ENCODE peak calls at places on chromosomes 16 and 17, in four cellular contexts. U is WTC11, N is K562, M is SK-N-SH. A is an unnamed sample.

GRCh38 chr16:30068333-30068732 is 2.8 kb downstream of the ALDOA start:
- DNase-seq in U (no peak), N (no peak), M (no peak), A (no peak)

GRCh38 chr17:59425085-59425901 is 93.8 kb downstream of the YPEL2 start:
- DNase-seq in U (no peak), N (no peak), M (peak), A (no peak)

GRCh38 chr16:8828541-8829165 is 31.0 kb downstream of the PMM2 start:
- DNase-seq in U (no peak), N (no peak), M (no peak), A (no peak)

GRCh38 chr17:51133365-51133764 is 12.7 kb upstream of the SPAG9 start:
- DNase-seq in U (no peak), N (no peak), M (no peak), A (no peak)

GRCh38 chr16:14063618-14064581 is 7.2 kb upstream of the MRTFB start:
- DNase-seq in U (no peak), N (no peak), M (no peak), A (no peak)

GRCh38 chr17:79975498-79976134 is 60.1 kb downstream of the TBC1D16 start:
- DNase-seq in U (no peak), N (no peak), M (no peak), A (no peak)

GRCh38 chr16:79599837-79600635 is 501 bp downstream of the MAF start:
- DNase-seq in U (peak), N (no peak), M (peak), A (no peak)

GRCh38 chr17:72273301-72274056 is 152.7 kb downstream of the SOX9 start:
- DNase-seq in U (no peak), N (no peak), M (no peak), A (no peak)

GRCh38 chr17:4858880-4859260 is 25.7 kb downstream of the MINK1 start:
- DNase-seq in U (peak), N (no peak), M (peak), A (no peak)

GRCh38 chr17:76081295-76082210 is 2.6 kb downstream of the ZACN start:
- DNase-seq in U (no peak), N (no peak), M (peak), A (no peak)

GRCh38 chr16:4315185-4316102 is at the start of gene GLIS2:
- DNase-seq in U (peak), N (peak), M (peak), A (no peak)

GRCh38 chr17:77372444-77373297 is 231.9 kb downstream of the SEC14L1 start:
- DNase-seq in U (peak), N (peak), M (peak), A (no peak)

GRCh38 chr16:74064120-74064735 is 232.4 kb upstream of the PSMD7 start:
- DNase-seq in U (no peak), N (no peak), M (peak), A (no peak)

GRCh38 chr16:9441021-9441420 is 349.6 kb downstream of the HAPSTR1 start:
- DNase-seq in U (no peak), N (no peak), M (no peak), A (no peak)

GRCh38 chr17:6608321-6608720 is 32.2 kb downstream of the KIAA0753 start:
- DNase-seq in U (no peak), N (no peak), M (no peak), A (no peak)

GRCh38 chr16:26644912-26645543 is 421.7 kb upstream of the C16orf82 start:
- DNase-seq in U (no peak), N (no peak), M (no peak), A (no peak)

GRCh38 chr16:50254072-50254471 is 12.3 kb upstream of the ADCY7 start:
- DNase-seq in U (no peak), N (peak), M (no peak), A (no peak)

GRCh38 chr16:55048745-55049144 is 118.1 kb downstream of the IRX5 start:
- DNase-seq in U (no peak), N (no peak), M (no peak), A (no peak)

GRCh38 chr17:31291820-31292219 is 5.2 kb downstream of the OMG start:
- DNase-seq in U (no peak), N (no peak), M (no peak), A (no peak)

GRCh38 chr17:78265121-78265520 is 33.7 kb downstream of the TMEM235 start:
- DNase-seq in U (no peak), N (no peak), M (peak), A (no peak)

DNA sequence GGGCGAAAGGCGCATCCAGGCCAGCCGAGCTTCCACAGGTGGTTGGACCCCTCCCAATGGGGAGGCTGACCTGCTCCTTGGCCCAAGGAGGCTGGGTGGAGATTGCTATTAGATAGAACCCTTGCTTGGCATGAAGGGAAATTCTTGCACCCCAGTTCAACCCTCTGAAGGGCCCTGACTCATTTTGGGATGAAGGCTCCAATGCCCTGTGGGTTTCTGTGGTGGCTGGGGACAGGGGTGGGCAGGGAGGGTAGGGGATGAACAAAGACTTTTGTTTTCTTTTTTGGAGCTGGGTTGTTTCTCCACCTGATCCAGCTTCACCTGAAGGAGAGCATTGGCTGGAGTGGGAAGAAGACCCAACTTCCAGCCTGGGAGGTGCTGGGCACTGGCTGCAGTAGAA is 16.7 kb upstream of the TBX21 start:
- DNase-seq in U (no peak), N (no peak), M (no peak), A (no peak)
- TF ChIP-seq USF1 in U (no peak), N (no peak), M (no peak), A (no peak)

GRCh38 chr16:75265911-75266701 is 14.7 kb upstream of the BCAR1 start:
- DNase-seq in U (peak), N (peak), M (peak), A (no peak)

GRCh38 chr16:75264999-75265910 is 13.8 kb upstream of the BCAR1 start:
- DNase-seq in U (no peak), N (peak), M (peak), A (no peak)

GRCh38 chr16:75266738-75267630 is 15.6 kb upstream of the BCAR1 start:
- DNase-seq in U (no peak), N (no peak), M (peak), A (no peak)

GRCh38 chr16:75264531-75264998 is 13.1 kb upstream of the BCAR1 start:
- DNase-seq in U (no peak), N (no peak), M (peak), A (no peak)

DNA sequence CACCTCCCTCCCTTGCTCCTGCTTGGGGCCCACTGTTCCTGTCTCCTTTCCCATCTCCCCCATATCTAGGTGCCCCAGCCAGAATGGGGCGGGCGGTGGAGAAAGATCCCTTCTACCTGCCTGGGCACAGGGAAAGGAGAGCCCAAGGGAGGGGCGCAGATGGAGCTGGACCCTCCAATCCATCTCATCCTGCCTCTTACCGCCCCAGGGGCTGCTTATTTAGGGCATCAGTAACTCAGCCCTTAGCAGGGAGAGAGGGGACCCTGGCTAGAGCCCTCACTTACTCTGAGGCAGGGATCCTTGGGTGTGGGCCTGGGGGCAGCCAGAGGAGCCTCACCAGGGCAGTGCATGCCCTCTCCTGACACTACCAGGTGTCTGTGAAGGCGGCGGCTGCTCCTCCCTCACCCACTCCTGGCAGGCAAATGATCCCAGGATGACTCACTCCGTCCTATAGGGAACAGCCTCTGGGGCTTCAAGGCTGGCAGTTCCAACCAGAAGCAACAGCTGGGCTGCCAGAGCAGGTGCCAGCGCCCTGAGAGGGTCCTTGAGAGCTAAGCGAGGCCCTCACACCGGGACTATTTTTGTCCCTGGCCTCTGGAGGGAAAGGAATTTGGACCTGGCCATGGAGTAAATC is 16.3 kb upstream of the BCAR1 start:
- DNase-seq in U (no peak), N (no peak), M (peak), A (no peak)
- TF ChIP-seq USF1 in U (no peak), N (no peak), M (no peak), A (no peak)

GRCh38 chr16:87145181-87146176 is 171.7 kb downstream of the C16orf95 start:
- DNase-seq in U (no peak), N (peak), M (no peak), A (no peak)

GRCh38 chr16:87143661-87144121 is 173.5 kb downstream of the C16orf95 start:
- DNase-seq in U (peak), N (no peak), M (no peak), A (no peak)

GRCh38 chr16:87149051-87149450 is 168.1 kb downstream of the C16orf95 start:
- DNase-seq in U (no peak), N (no peak), M (no peak), A (no peak)

GRCh38 chr16:87144232-87144631 is 173.0 kb downstream of the C16orf95 start:
- DNase-seq in U (no peak), N (no peak), M (no peak), A (no peak)

DNA sequence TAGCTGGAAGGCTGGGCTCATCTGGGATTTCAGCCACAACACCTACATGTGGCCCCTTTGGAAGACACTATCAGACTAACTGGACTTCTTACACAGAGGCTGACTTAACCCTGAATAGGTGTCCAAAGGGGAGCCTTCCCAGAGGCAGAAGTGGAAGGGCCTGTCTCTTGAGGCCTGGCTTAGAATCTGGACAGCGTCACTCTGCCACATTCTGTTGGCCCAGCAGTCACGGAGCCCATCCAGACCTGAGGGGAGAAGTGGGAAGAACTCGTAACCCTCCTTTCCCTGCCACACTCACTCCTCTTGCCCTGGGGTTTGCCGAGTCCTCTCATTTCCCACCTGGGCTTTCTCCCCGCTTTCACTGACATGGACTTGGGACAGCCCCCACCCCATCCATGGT is 170.5 kb downstream of the C16orf95 start:
- DNase-seq in U (no peak), N (no peak), M (no peak), A (no peak)
- TF ChIP-seq USF1 in U (no peak), N (no peak), M (no peak), A (no peak)

GRCh38 chr16:82699711-82700495 is 73.1 kb downstream of the CDH13 start:
- DNase-seq in U (no peak), N (no peak), M (no peak), A (no peak)

GRCh38 chr16:82704369-82704768 is 77.6 kb downstream of the CDH13 start:
- DNase-seq in U (no peak), N (no peak), M (no peak), A (no peak)

GRCh38 chr16:82700541-82701240 is 73.9 kb downstream of the CDH13 start:
- DNase-seq in U (no peak), N (no peak), M (no peak), A (peak)

GRCh38 chr16:82701302-82702022 is 74.7 kb downstream of the CDH13 start:
- DNase-seq in U (no peak), N (no peak), M (no peak), A (no peak)

DNA sequence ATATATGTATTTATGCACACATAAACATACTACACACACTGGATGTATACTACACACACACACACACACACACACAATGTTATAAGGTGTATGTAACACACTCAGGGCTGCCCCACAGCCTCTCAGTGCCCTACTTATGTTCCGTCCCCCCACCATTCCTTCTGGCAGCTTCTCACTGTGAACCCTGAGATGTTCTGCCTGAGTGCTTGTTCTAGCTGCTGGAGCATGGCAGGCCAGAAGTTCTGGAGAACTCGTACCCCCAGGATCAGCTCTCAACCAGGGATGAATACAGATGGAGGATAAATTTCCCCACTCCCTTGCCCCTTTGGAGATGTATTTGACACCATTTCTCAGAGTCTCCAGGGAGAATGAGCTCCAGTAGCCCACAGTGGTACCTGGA is 76.4 kb downstream of the CDH13 start:
- DNase-seq in U (no peak), N (no peak), M (no peak), A (no peak)
- TF ChIP-seq USF1 in U (no peak), N (no peak), M (no peak), A (no peak)

DNA sequence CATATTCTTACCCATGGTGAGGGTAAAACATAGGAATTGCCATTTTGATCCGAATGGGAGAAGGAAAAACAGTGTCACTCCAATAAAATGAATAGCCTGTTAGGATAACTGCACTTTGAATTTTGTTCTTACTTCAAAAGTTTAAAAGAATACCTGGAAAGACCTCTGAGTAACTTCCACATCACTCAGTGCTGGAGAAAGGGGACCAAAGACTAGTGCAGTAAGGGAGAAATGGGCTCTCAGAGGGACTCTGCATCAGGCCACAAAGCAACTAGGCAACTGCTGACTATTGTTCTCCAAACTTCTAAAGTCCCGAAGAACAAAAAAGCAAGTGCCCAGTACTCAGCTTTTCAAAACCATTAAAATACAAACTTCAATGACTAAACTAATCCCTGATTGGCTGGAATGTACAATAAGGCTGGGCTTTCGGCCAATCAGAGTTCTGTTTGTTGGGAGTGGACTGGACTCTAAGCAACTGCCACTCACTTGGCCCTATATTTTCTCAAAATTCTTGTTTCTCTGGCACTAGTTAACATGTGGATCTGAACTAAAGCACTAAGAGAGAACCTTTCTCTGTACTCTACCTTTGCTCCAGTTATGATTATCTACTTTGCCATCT is 6.2 kb downstream of the DNAJC7 start:
- DNase-seq in U (no peak), N (peak), M (peak), A (no peak)
- TF ChIP-seq USF1 in U (no peak), N (no peak), M (no peak), A (no peak)